ENCODE peak calls at places on chromosomes 5 and 9, in nine cellular contexts. H is A549; O is uterus; X is left ventricle myocardium inferior; J is endothelial cell of umbilical vein; N is mesenchymal stem cell; W is CD8-positive, alpha-beta T cell; Q is GM23248; G is aorta. T is an unnamed sample.

GRCh38 chr5:175809531-175810121 is 61.8 kb upstream of the CPLX2 start:
- DNase-seq in G (no peak), Q (peak; percentile 84), W (no peak), N (peak; percentile 53), J (no peak), H (peak; percentile 84), X (no peak), O (no peak), T (no peak)

GRCh38 chr5:8981496-8981895 is 564.4 kb downstream of the SEMA5A start:
- DNase-seq in W (no peak), G (no peak), N (no peak), X (no peak), Q (peak; percentile 41), O (no peak), J (no peak), H (no peak), T (no peak)

GRCh38 chr9:116656535-116656934 is 30.6 kb upstream of the TRIM32 start:
- DNase-seq in J (no peak), H (no peak), G (no peak), Q (peak; percentile 43), X (peak; percentile 26), N (no peak), O (no peak), W (no peak), T (no peak)

GRCh38 chr9:132942541-132943182 is 1.8 kb downstream of the TSC1 start:
- DNase-seq in X (no peak), O (no peak), J (no peak), W (no peak), Q (peak; percentile 35), N (peak; percentile 56), G (no peak), H (no peak), T (no peak)

GRCh38 chr5:148739524-148739923 is 85.2 kb upstream of the HTR4 start:
- DNase-seq in J (peak; percentile 28), O (no peak), N (peak; percentile 49), H (no peak), G (no peak), X (no peak), W (no peak), Q (no peak), T (no peak)

GRCh38 chr9:105290401-105290800 is 46.0 kb downstream of the SLC44A1 start:
- DNase-seq in X (no peak), O (no peak), W (no peak), H (no peak), J (no peak), G (no peak), N (peak; percentile 44), Q (peak; percentile 66), T (no peak)

GRCh38 chr5:41925555-41925946 is 470 bp downstream of the FBXO4 start:
- DNase-seq in G (peak; percentile 61), J (peak; percentile 75), H (peak; percentile 9), W (no peak), O (peak; percentile 31), X (peak; percentile 29), N (no peak), Q (peak; percentile 68), T (no peak)

GRCh38 chr9:82535432-82535998 is 527.4 kb downstream of the RASEF start:
- DNase-seq in O (no peak), G (no peak), Q (no peak), N (no peak), X (no peak), W (no peak), J (no peak), H (no peak), T (no peak)

GRCh38 chr9:109602987-109603386 is 104.9 kb upstream of the PTPN3 start:
- DNase-seq in Q (peak; percentile 17), O (no peak), X (no peak), N (no peak), J (no peak), W (no peak), G (no peak), H (no peak), T (no peak)

GRCh38 chr5:175478384-175479124 is at the start of gene SFXN1:
- DNase-seq in H (peak; percentile 91), W (peak; percentile 43), O (peak; percentile 51), Q (peak; percentile 87), G (peak; percentile 83), X (peak; percentile 84), J (peak; percentile 70), N (peak; percentile 70), T (peak; percentile 80)

GRCh38 chr5:143359869-143360268 is 43.6 kb downstream of the NR3C1 start:
- DNase-seq in G (no peak), W (no peak), N (no peak), X (no peak), J (no peak), Q (no peak), H (no peak), O (no peak), T (no peak)

GRCh38 chr5:33102551-33102950 is 338.2 kb upstream of the TARS1 start:
- DNase-seq in J (no peak), N (no peak), H (no peak), Q (no peak), X (no peak), W (no peak), O (no peak), G (no peak), T (no peak)

GRCh38 chr5:132090107-132090506 is 16.5 kb downstream of the CSF2 start:
- DNase-seq in G (no peak), Q (peak; percentile 83), X (no peak), H (no peak), N (peak; percentile 88), O (no peak), W (no peak), J (peak; percentile 60), T (no peak)

GRCh38 chr9:129012893-129013448 is 15.2 kb downstream of the SH3GLB2 start:
- DNase-seq in Q (no peak), G (no peak), X (no peak), O (no peak), J (no peak), N (no peak), W (no peak), H (no peak), T (no peak)

GRCh38 chr5:73222173-73222572 is 49.2 kb downstream of the TMEM174 start:
- DNase-seq in J (no peak), Q (no peak), H (no peak), G (no peak), X (no peak), O (no peak), N (no peak), W (no peak), T (no peak)

GRCh38 chr9:131358438-131359029 is 35.4 kb upstream of the PRRC2B start:
- DNase-seq in W (no peak), J (no peak), O (no peak), H (no peak), N (no peak), G (peak; percentile 2), Q (no peak), X (no peak), T (peak; percentile 4)

GRCh38 chr5:23419115-23419514 is 88.3 kb upstream of the PRDM9 start:
- DNase-seq in G (no peak), O (no peak), Q (no peak), X (no peak), W (no peak), J (no peak), H (peak; percentile 12), N (peak; percentile 54), T (no peak)

GRCh38 chr5:71653119-71653518 is 66.0 kb upstream of the CARTPT start:
- DNase-seq in J (peak; percentile 43), G (no peak), H (no peak), Q (peak; percentile 18), N (peak; percentile 41), W (no peak), X (no peak), O (peak; percentile 59), T (no peak)

GRCh38 chr5:40391642-40392041 is 288.1 kb upstream of the PTGER4 start:
- DNase-seq in X (no peak), J (no peak), Q (no peak), H (no peak), W (no peak), N (no peak), G (no peak), O (no peak), T (no peak)

DNA sequence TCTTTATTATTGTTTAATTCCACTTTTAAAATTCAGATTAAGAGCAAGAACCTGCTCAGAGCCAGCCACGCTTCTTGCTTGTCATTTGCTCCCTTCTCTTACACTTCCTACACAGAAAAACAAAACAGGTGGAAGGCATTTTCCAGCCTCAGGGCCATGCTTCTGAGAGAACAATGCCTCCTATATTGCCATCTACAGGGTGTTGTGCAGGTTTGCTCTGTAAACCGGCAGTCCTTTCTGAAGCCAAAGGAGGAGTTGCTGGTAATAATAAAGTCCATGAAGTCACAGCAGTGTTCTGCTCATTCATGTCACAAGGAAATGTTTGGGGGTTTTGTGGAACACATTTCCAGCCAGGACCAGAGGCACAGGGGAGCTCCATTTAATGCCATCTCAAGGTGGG is 16.1 kb upstream of the PRLR start:
- DNase-seq in W (no peak), N (no peak), G (no peak), X (no peak), J (no peak), Q (peak; percentile 7), O (no peak), H (no peak), T (no peak)
- H3K4me1 ChIP-seq in W (no peaks in the 10 kb centered on the region), N (no peaks in the 10 kb centered on the region), G (peaks cover 2% of the 10 kb centered on the region), X (peaks cover 10% of the 10 kb centered on the region), J (no peaks in the 10 kb centered on the region), Q (no peaks in the 10 kb centered on the region), O (peaks cover 6% of the 10 kb centered on the region), H (no peaks in the 10 kb centered on the region), T (no peaks in the 10 kb centered on the region)

GRCh38 chr5:83785176-83785668 is 64.6 kb upstream of the HAPLN1 start:
- DNase-seq in G (no peak), J (no peak), W (no peak), X (no peak), N (no peak), Q (no peak), O (no peak), H (no peak), T (no peak)

GRCh38 chr5:83789376-83789775 is 68.7 kb upstream of the HAPLN1 start:
- DNase-seq in H (no peak), W (no peak), N (no peak), J (peak; percentile 53), G (no peak), Q (no peak), O (no peak), X (no peak), T (no peak)
- H3K27ac ChIP-seq in H (no peak overlapping the region), W (no peak overlapping the region), N (no peak overlapping the region), J (no peak overlapping the region), G (no peak overlapping the region), Q (no peak overlapping the region), O (no peak overlapping the region), X (no peak overlapping the region), T (no peak overlapping the region)

GRCh38 chr9:70405808-70406445 is 8.5 kb downstream of the KLF9 start:
- DNase-seq in J (no peak), X (no peak), N (peak; percentile 19), H (no peak), Q (no peak), W (no peak), O (peak; percentile 16), G (no peak), T (no peak)
- H3K4me1 ChIP-seq in J (peaks cover 28% of the 10 kb centered on the region), X (peaks cover 100% of the 10 kb centered on the region), N (peaks cover 3% of the 10 kb centered on the region), H (no peaks in the 10 kb centered on the region), Q (peaks cover 63% of the 10 kb centered on the region), W (peaks cover 64% of the 10 kb centered on the region), O (peaks cover 16% of the 10 kb centered on the region), G (peaks cover 6% of the 10 kb centered on the region), T (peaks cover 98% of the 10 kb centered on the region)

DNA sequence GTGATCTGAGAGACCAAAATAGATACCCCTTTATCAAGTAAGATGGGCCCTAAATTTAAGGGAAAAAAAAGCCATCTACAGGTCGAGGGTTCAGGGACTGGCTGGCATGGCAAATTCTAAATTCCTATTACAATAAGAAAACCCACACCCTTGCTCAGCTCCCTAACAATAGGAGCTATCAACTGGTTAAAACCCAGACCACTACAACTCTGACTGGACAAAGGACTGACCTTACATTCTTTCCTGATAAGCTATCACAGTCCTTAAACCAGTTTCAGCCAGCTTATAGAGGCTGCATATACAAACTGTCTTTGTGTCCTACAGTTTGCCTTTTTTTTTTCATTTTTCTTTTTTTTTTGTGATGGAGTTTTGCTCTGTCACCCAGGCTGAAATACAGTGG is 803.6 kb downstream of the NR2F1-AS1 start:
- DNase-seq in N (no peak), Q (no peak), W (no peak), O (no peak), J (no peak), G (no peak), H (no peak), X (no peak), T (no peak)
- H3K27ac ChIP-seq in N (no peak overlapping the region), Q (no peak overlapping the region), W (no peak overlapping the region), O (no peak overlapping the region), J (no peak overlapping the region), G (no peak overlapping the region), H (no peak overlapping the region), X (no peak overlapping the region), T (no peak overlapping the region)